ENCODE peak calls at places on chromosomes 16 and 17, in five cellular contexts. O, I, X, N and D are unnamed samples.
A peak's percentile ranks its signal among the peaks of the same experiment; 100 is the strongest.

GRCh38 chr16:79392081-79392480 is 208.5 kb downstream of the MAF start:
- DNase-seq in N (no peak), I (no peak), O (no peak), X (no peak), D (no peak)

GRCh38 chr17:42055003-42055402 is 4.6 kb upstream of the C17orf113 start:
- DNase-seq in N (no peak), O (no peak), I (no peak), X (no peak), D (no peak)

GRCh38 chr16:84947022-84947421 is 64.3 kb downstream of the ZDHHC7 start:
- DNase-seq in X (no peak), N (no peak), O (no peak), I (no peak), D (no peak)

GRCh38 chr17:70123193-70123592 is 46.1 kb upstream of the KCNJ2 start:
- DNase-seq in I (no peak), O (no peak), N (no peak), X (no peak), D (no peak)

GRCh38 chr17:50476545-50477315 is 1.9 kb upstream of the RSAD1 start:
- DNase-seq in N (no peak), O (no peak), X (no peak), I (no peak), D (no peak)

GRCh38 chr17:39813631-39814030 is 50.5 kb downstream of the IKZF3 start:
- DNase-seq in O (no peak), X (no peak), N (no peak), I (no peak), D (no peak)

GRCh38 chr16:2194852-2195315 is 1.5 kb downstream of the CASKIN1 start:
- DNase-seq in X (peak; percentile 74), I (no peak), O (peak; percentile 11), N (no peak), D (peak; percentile 78)

GRCh38 chr17:17682293-17682736 is 1.1 kb downstream of the RAI1 start:
- DNase-seq in N (peak; percentile 74), X (peak; percentile 57), I (no peak), O (no peak), D (peak; percentile 48)

GRCh38 chr16:86640265-86640843 is 62.0 kb downstream of the FOXL1 start:
- DNase-seq in O (no peak), I (no peak), N (no peak), X (no peak), D (no peak)

GRCh38 chr17:35094902-35095301 is 24.8 kb downstream of the RAD51D start:
- DNase-seq in O (no peak), I (no peak), X (no peak), N (no peak), D (no peak)

GRCh38 chr17:29124135-29124930 is 55.9 kb downstream of the MYO18A start:
- DNase-seq in N (peak; percentile 54), O (no peak), I (no peak), X (peak; percentile 55), D (peak; percentile 36)

DNA sequence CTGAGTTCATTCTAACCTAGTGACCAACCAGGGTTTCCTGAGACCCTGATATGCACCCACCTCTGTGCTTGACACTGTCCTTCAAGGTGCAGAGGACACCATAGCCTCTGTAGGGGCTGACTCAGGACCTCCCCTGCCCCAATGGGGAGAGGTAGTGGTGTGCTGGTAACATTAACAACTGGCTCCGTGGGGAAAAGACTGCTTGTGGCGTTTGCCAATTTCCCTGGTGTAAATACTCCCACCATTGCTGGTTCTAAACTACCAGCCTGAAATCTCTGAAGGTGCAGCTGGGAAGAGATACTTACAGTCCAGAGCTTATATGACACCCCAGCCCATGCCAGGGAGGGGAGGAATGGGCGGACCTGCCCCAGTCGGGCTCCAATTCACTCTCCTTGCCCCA is 54.9 kb downstream of the ENGASE start:
- DNase-seq in X (no peak), I (no peak), N (no peak), O (no peak), D (no peak)
- TF ChIP-seq POLR2A in X (no peak), I (no peak), N (no peak), O (no peak), D (no peak)

GRCh38 chr16:14101415-14101814 is 30.3 kb downstream of the MRTFB start:
- DNase-seq in X (no peak), O (no peak), I (no peak), N (no peak), D (no peak)

GRCh38 chr16:14105976-14106375 is 34.9 kb downstream of the MRTFB start:
- DNase-seq in I (no peak), X (no peak), N (no peak), O (no peak), D (no peak)

GRCh38 chr16:14106457-14106856 is 35.3 kb downstream of the MRTFB start:
- DNase-seq in X (no peak), I (no peak), O (no peak), N (no peak), D (no peak)

GRCh38 chr16:14102925-14103720 is 32.0 kb downstream of the MRTFB start:
- DNase-seq in I (no peak), O (no peak), X (no peak), N (no peak), D (no peak)

DNA sequence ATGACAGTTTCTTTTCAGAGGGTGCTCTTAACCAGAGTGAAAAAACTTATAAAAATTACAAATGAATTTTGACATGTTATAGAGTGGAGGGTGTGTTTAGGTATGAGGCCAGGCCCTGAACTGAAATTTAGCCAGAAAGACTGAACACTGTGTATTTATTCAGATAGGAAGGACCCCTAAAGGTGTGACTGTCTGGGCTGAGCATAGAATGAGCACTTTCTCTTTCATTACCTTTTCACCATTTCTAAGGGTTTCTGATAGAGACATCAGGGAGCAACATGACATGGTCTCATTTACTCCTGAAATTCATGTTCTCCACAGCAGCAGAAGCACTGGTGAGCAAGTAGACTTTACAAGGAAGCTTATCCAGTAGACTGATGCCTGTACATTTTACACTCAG is 32.9 kb downstream of the MRTFB start:
- DNase-seq in I (no peak), O (no peak), X (no peak), N (no peak), D (no peak)
- H3K9me3 ChIP-seq in I (no peaks in the 10 kb centered on the region), O (no peaks in the 10 kb centered on the region), X (no peaks in the 10 kb centered on the region), N (no peaks in the 10 kb centered on the region), D (no peaks in the 10 kb centered on the region)

DNA sequence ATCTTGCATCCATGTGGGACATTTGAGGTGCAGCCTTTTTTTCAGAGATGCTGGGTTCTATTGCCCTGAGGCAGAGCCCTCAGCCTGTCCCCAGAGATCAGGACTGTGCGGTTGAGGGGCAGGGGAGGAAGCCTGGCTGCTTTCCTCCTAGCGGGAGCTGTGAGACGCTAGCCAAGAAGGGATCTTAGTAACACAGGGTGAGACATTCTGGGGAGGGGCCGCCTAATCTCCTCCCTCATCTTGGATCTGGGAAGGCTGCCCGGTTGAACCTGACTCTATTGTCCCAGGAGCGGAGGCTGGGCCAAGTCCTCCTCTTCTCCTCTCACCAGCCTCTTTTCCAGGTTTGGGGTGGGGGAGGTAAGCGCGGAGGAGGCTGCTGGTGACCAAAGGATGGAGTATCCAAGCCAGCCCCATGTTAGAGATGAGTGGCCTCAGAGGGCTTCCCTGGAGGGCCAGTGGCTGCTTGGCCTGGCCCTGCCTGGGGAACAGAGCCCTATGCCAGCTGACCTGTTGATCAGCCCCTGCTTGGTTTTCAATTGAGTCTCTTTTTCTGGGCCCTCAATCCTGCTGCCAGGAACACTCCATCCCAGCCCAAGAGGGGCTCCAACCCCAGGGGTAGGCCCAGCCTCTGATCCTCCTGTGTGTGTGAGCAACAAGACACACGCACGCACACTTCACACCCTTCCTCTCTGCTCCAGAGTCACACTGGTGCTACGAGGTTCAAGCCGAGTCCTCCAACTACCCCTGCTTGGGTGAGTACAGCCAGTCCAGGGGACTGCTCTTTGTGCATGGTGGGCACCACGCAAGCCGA is 5.0 kb downstream of the CA4 start:
- DNase-seq in I (no peak), O (no peak), X (peak; percentile 73), N (peak; percentile 63), D (no peak)
- TF ChIP-seq CTCF in I (no peak), O (no peak), X (no peak), N (no peak), D (no peak)

GRCh38 chr17:65559802-65560627 is 1.4 kb downstream of the AXIN2 start:
- DNase-seq in I (peak; percentile 73), O (no peak), X (peak; percentile 30), N (peak; percentile 49), D (peak; percentile 24)
- TF ChIP-seq POLR2A in I (no peak), O (no peak), X (no peak), N (peak; percentile 14), D (no peak)

DNA sequence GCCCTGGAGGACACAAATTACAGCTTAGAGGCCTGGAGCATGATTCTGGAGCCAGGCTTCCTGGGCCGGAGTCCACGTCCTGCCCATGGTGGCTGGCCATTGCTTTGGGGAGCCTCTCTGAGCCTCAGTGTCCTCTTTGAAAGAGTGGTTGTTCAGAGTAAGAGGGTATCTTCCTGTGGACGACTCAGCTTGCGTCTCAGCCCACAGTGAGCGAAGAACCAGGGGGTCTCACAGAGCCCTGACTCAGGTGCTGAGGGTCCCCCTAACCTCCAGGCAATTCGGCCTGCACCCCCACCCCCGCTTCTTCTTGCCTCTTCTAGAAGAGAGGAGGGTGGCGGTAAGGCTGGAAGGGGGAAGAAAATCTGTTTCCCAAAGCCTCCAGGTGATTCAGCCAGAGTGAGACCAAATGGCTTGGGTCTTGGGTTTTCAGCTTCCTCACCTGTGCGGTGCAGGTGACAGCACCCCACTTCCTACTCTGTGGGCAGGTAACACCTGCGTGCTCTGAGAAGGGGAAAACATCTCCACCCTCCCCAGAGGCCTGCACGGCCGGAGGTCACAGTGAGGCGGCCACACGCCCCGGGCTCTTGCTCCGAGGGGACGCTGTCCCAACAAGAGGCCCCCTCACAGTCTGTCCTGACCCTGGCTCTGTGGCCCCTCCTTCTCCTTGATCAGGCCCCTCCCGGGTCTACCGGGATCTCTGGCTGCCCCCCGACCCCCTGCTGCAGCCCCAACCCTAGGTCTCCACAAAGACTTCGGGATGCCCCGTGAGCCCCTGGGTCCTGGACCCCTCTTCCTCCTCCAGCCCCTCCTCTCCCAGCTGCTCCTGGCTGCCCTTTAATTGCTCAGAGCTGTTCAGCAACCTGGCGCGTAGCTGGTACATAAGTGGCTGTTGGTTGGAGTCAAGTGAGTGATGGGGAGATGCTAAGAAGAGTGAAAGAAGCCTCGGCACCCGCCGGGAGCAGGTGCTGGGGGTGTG is 119.2 kb downstream of the METRNL start:
- DNase-seq in O (no peak), I (no peak), N (no peak), X (no peak), D (peak; percentile 3)
- H3K9me3 ChIP-seq in O (no peaks in the 10 kb centered on the region), I (no peaks in the 10 kb centered on the region), N (no peaks in the 10 kb centered on the region), X (no peaks in the 10 kb centered on the region), D (no peaks in the 10 kb centered on the region)

GRCh38 chr16:72149676-72150464 is 22.1 kb downstream of the PMFBP1 start:
- DNase-seq in N (no peak), X (no peak), I (no peak), O (no peak), D (no peak)
- TF ChIP-seq CTCF in N (no peak), X (no peak), I (no peak), O (no peak), D (no peak)

GRCh38 chr17:7315570-7316243 is 547 bp upstream of the GPS2 start:
- DNase-seq in O (no peak), N (no peak), I (no peak), X (peak; percentile 77), D (peak; percentile 50)
- TF ChIP-seq POLR2A in O (no peak), N (no peak), I (no peak), X (no peak), D (peak; percentile 39)